ENCODE peak calls at places on chromosomes 16 and 17, in seven cellular contexts. One of them, this sample, is unnamed.

GRCh38 chr17:7477392-7478275 is 1.8 kb downstream of the ZBTB4 start:
- DNase-seq in SK-N-SH: peak
- DNase-seq in HCT116: no peak
- DNase-seq in GM12878: no peak
- DNase-seq in HepG2: peak
- DNase-seq in H1: no peak
- DNase-seq in K562: no peak
- DNase-seq in this sample: peak

GRCh38 chr16:89502319-89502843 is 5.8 kb upstream of the SPG7 start:
- DNase-seq in HCT116: peak
- DNase-seq in SK-N-SH: no peak
- DNase-seq in HepG2: peak
- DNase-seq in GM12878: no peak
- DNase-seq in H1: no peak
- DNase-seq in K562: no peak
- DNase-seq in this sample: peak

GRCh38 chr16:55435387-55435786 is 43.6 kb upstream of the MMP2 start:
- DNase-seq in H1: no peak
- DNase-seq in K562: peak
- DNase-seq in HepG2: no peak
- DNase-seq in HCT116: no peak
- DNase-seq in SK-N-SH: no peak
- DNase-seq in GM12878: no peak
- DNase-seq in this sample: no peak

GRCh38 chr17:46028374-46028773 is 29.3 kb downstream of the STH start:
- DNase-seq in SK-N-SH: no peak
- DNase-seq in HCT116: no peak
- DNase-seq in H1: no peak
- DNase-seq in GM12878: no peak
- DNase-seq in K562: no peak
- DNase-seq in HepG2: no peak
- DNase-seq in this sample: no peak

GRCh38 chr16:63787014-63787413 is 1334.8 kb downstream of the CDH11 start:
- DNase-seq in H1: no peak
- DNase-seq in HCT116: no peak
- DNase-seq in K562: no peak
- DNase-seq in SK-N-SH: no peak
- DNase-seq in GM12878: no peak
- DNase-seq in HepG2: no peak
- DNase-seq in this sample: peak

GRCh38 chr16:67378642-67379041 is 14.7 kb downstream of the TPPP3 start:
- DNase-seq in SK-N-SH: no peak
- DNase-seq in GM12878: no peak
- DNase-seq in K562: no peak
- DNase-seq in HepG2: no peak
- DNase-seq in HCT116: no peak
- DNase-seq in H1: no peak
- DNase-seq in this sample: no peak

GRCh38 chr17:42679001-42679491 is 2.3 kb upstream of the PLEKHH3 start:
- DNase-seq in H1: no peak
- DNase-seq in HCT116: no peak
- DNase-seq in SK-N-SH: no peak
- DNase-seq in K562: peak
- DNase-seq in HepG2: peak
- DNase-seq in GM12878: no peak
- DNase-seq in this sample: peak

GRCh38 chr16:11280616-11281522 is at the start of gene PRM1:
- DNase-seq in SK-N-SH: no peak
- DNase-seq in HCT116: no peak
- DNase-seq in HepG2: no peak
- DNase-seq in H1: no peak
- DNase-seq in K562: no peak
- DNase-seq in GM12878: no peak
- DNase-seq in this sample: no peak

GRCh38 chr17:42276609-42277341 is 584 bp upstream of the STAT5B start:
- DNase-seq in SK-N-SH: peak
- DNase-seq in H1: peak
- DNase-seq in HepG2: peak
- DNase-seq in HCT116: no peak
- DNase-seq in K562: peak
- DNase-seq in GM12878: no peak
- DNase-seq in this sample: no peak

GRCh38 chr17:71760062-71760720 is 360.6 kb upstream of the SOX9 start:
- DNase-seq in GM12878: no peak
- DNase-seq in H1: no peak
- DNase-seq in SK-N-SH: no peak
- DNase-seq in HCT116: no peak
- DNase-seq in HepG2: no peak
- DNase-seq in K562: no peak
- DNase-seq in this sample: no peak

GRCh38 chr16:12811441-12812198 is 7.9 kb upstream of the CPPED1 start:
- DNase-seq in HCT116: no peak
- DNase-seq in GM12878: no peak
- DNase-seq in H1: no peak
- DNase-seq in SK-N-SH: no peak
- DNase-seq in K562: no peak
- DNase-seq in HepG2: no peak
- DNase-seq in this sample: peak

GRCh38 chr16:2856061-2856670 is 1.8 kb downstream of the PRSS22 start:
- DNase-seq in HCT116: no peak
- DNase-seq in HepG2: no peak
- DNase-seq in SK-N-SH: peak
- DNase-seq in H1: peak
- DNase-seq in K562: peak
- DNase-seq in GM12878: no peak
- DNase-seq in this sample: peak

GRCh38 chr16:85908889-85909584 is 10.1 kb downstream of the IRF8 start:
- DNase-seq in GM12878: no peak
- DNase-seq in K562: no peak
- DNase-seq in HCT116: no peak
- DNase-seq in H1: no peak
- DNase-seq in SK-N-SH: no peak
- DNase-seq in HepG2: no peak
- DNase-seq in this sample: no peak

GRCh38 chr16:72604375-72604774 is 432.4 kb upstream of the PMFBP1 start:
- DNase-seq in SK-N-SH: no peak
- DNase-seq in K562: no peak
- DNase-seq in GM12878: no peak
- DNase-seq in H1: no peak
- DNase-seq in HepG2: no peak
- DNase-seq in HCT116: no peak
- DNase-seq in this sample: no peak

GRCh38 chr17:40980594-40980993 is 3.5 kb downstream of the KRT40 start:
- DNase-seq in HCT116: no peak
- DNase-seq in H1: no peak
- DNase-seq in GM12878: no peak
- DNase-seq in HepG2: no peak
- DNase-seq in SK-N-SH: no peak
- DNase-seq in K562: no peak
- DNase-seq in this sample: no peak

GRCh38 chr17:58811301-58811700 is 55.6 kb downstream of the PPM1E start:
- DNase-seq in HepG2: no peak
- DNase-seq in HCT116: no peak
- DNase-seq in H1: no peak
- DNase-seq in GM12878: no peak
- DNase-seq in SK-N-SH: no peak
- DNase-seq in K562: no peak
- DNase-seq in this sample: no peak

GRCh38 chr16:51113254-51114125 is 37.6 kb downstream of the SALL1 start:
- DNase-seq in SK-N-SH: no peak
- DNase-seq in HepG2: no peak
- DNase-seq in K562: no peak
- DNase-seq in GM12878: no peak
- DNase-seq in H1: no peak
- DNase-seq in HCT116: no peak
- DNase-seq in this sample: no peak

GRCh38 chr16:84650062-84650991 is 2.0 kb downstream of the KLHL36 start:
- DNase-seq in GM12878: no peak
- DNase-seq in SK-N-SH: no peak
- DNase-seq in HepG2: peak
- DNase-seq in H1: no peak
- DNase-seq in HCT116: no peak
- DNase-seq in K562: no peak
- DNase-seq in this sample: no peak

GRCh38 chr17:7623661-7624060 is 4.0 kb downstream of the SAT2 start:
- DNase-seq in SK-N-SH: no peak
- DNase-seq in GM12878: no peak
- DNase-seq in H1: no peak
- DNase-seq in HepG2: no peak
- DNase-seq in K562: no peak
- DNase-seq in HCT116: no peak
- DNase-seq in this sample: no peak

GRCh38 chr16:22023505-22023904 is 15.6 kb downstream of the MOSMO start:
- DNase-seq in HCT116: no peak
- DNase-seq in H1: no peak
- DNase-seq in GM12878: peak
- DNase-seq in K562: no peak
- DNase-seq in SK-N-SH: no peak
- DNase-seq in HepG2: no peak
- DNase-seq in this sample: no peak

GRCh38 chr17:63834431-63835166 is 7.1 kb upstream of the FTSJ3 start:
- DNase-seq in H1: peak
- DNase-seq in SK-N-SH: peak
- DNase-seq in GM12878: no peak
- DNase-seq in HepG2: peak
- DNase-seq in HCT116: peak
- DNase-seq in K562: peak
- DNase-seq in this sample: peak

GRCh38 chr16:65376601-65377000 is 254.7 kb upstream of the CDH11 start:
- DNase-seq in HepG2: no peak
- DNase-seq in H1: no peak
- DNase-seq in SK-N-SH: no peak
- DNase-seq in GM12878: no peak
- DNase-seq in HCT116: no peak
- DNase-seq in K562: no peak
- DNase-seq in this sample: no peak

GRCh38 chr16:65375651-65376050 is 253.8 kb upstream of the CDH11 start:
- DNase-seq in H1: no peak
- DNase-seq in SK-N-SH: no peak
- DNase-seq in HCT116: no peak
- DNase-seq in HepG2: no peak
- DNase-seq in GM12878: no peak
- DNase-seq in K562: no peak
- DNase-seq in this sample: no peak

GRCh38 chr16:65372171-65372570 is 250.3 kb upstream of the CDH11 start:
- DNase-seq in H1: no peak
- DNase-seq in GM12878: no peak
- DNase-seq in K562: no peak
- DNase-seq in SK-N-SH: no peak
- DNase-seq in HepG2: no peak
- DNase-seq in HCT116: no peak
- DNase-seq in this sample: no peak

GRCh38 chr16:65377131-65377649 is 255.3 kb upstream of the CDH11 start:
- DNase-seq in SK-N-SH: no peak
- DNase-seq in K562: no peak
- DNase-seq in H1: no peak
- DNase-seq in HepG2: no peak
- DNase-seq in HCT116: no peak
- DNase-seq in GM12878: no peak
- DNase-seq in this sample: no peak

GRCh38 chr16:65373095-65373494 is 251.2 kb upstream of the CDH11 start:
- DNase-seq in HepG2: no peak
- DNase-seq in H1: no peak
- DNase-seq in HCT116: no peak
- DNase-seq in K562: no peak
- DNase-seq in SK-N-SH: no peak
- DNase-seq in GM12878: no peak
- DNase-seq in this sample: no peak
- TF ChIP-seq JUND in HepG2: no peak
- TF ChIP-seq JUND in H1: no peak
- TF ChIP-seq JUND in HCT116: no peak
- TF ChIP-seq JUND in K562: no peak
- TF ChIP-seq JUND in SK-N-SH: no peak
- TF ChIP-seq JUND in GM12878: no peak
- TF ChIP-seq JUND in this sample: no peak

GRCh38 chr17:29156781-29157180 is 23.4 kb downstream of the MYO18A start:
- DNase-seq in H1: no peak
- DNase-seq in SK-N-SH: no peak
- DNase-seq in HCT116: no peak
- DNase-seq in HepG2: no peak
- DNase-seq in K562: no peak
- DNase-seq in GM12878: no peak
- DNase-seq in this sample: no peak

GRCh38 chr17:29155235-29155965 is 24.8 kb downstream of the MYO18A start:
- DNase-seq in GM12878: no peak
- DNase-seq in HCT116: peak
- DNase-seq in HepG2: peak
- DNase-seq in K562: peak
- DNase-seq in H1: no peak
- DNase-seq in SK-N-SH: peak
- DNase-seq in this sample: no peak

GRCh38 chr17:29157310-29157709 is 22.9 kb downstream of the MYO18A start:
- DNase-seq in H1: no peak
- DNase-seq in HepG2: no peak
- DNase-seq in SK-N-SH: no peak
- DNase-seq in GM12878: no peak
- DNase-seq in HCT116: no peak
- DNase-seq in K562: peak
- DNase-seq in this sample: no peak

GRCh38 chr17:29155966-29156338 is 24.2 kb downstream of the MYO18A start:
- DNase-seq in K562: no peak
- DNase-seq in HepG2: no peak
- DNase-seq in GM12878: no peak
- DNase-seq in SK-N-SH: no peak
- DNase-seq in H1: no peak
- DNase-seq in HCT116: no peak
- DNase-seq in this sample: no peak

GRCh38 chr17:29154516-29155234 is 25.5 kb downstream of the MYO18A start:
- DNase-seq in K562: peak
- DNase-seq in H1: no peak
- DNase-seq in SK-N-SH: no peak
- DNase-seq in HCT116: no peak
- DNase-seq in HepG2: no peak
- DNase-seq in GM12878: no peak
- DNase-seq in this sample: no peak
- TF ChIP-seq JUND in K562: no peak
- TF ChIP-seq JUND in H1: no peak
- TF ChIP-seq JUND in SK-N-SH: no peak
- TF ChIP-seq JUND in HCT116: no peak
- TF ChIP-seq JUND in HepG2: no peak
- TF ChIP-seq JUND in GM12878: no peak
- TF ChIP-seq JUND in this sample: no peak

DNA sequence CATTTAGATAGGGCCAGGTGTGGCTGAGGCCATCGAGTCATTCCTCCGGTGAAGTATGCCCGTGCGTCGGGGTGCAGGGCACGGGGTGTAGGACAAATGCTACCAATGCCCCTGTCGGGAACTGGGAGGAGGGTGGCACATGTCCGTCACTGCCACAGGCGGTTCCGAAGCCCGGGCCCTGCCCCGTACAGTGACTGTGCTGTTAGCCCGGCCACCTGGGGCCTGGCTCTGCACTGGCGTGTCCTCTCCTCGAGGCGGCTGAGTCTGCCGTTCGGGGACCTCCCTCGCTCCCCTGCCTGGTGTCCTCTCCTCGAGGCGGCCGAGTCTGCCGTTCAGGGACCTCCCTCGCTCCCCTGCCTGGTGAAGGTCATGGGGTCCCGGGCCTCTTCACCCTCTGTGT is 7.0 kb upstream of the ZFPM1 start:
- DNase-seq in HCT116: no peak
- DNase-seq in K562: no peak
- DNase-seq in SK-N-SH: no peak
- DNase-seq in HepG2: no peak
- DNase-seq in GM12878: no peak
- DNase-seq in H1: no peak
- DNase-seq in this sample: no peak
- TF ChIP-seq JUND in HCT116: no peak
- TF ChIP-seq JUND in K562: no peak
- TF ChIP-seq JUND in SK-N-SH: no peak
- TF ChIP-seq JUND in HepG2: no peak
- TF ChIP-seq JUND in GM12878: no peak
- TF ChIP-seq JUND in H1: no peak
- TF ChIP-seq JUND in this sample: no peak

GRCh38 chr17:1091885-1092284 is 87.9 kb downstream of the ABR start:
- DNase-seq in K562: no peak
- DNase-seq in HepG2: no peak
- DNase-seq in GM12878: no peak
- DNase-seq in SK-N-SH: no peak
- DNase-seq in HCT116: no peak
- DNase-seq in H1: no peak
- DNase-seq in this sample: no peak
- TF ChIP-seq JUND in K562: no peak
- TF ChIP-seq JUND in HepG2: no peak
- TF ChIP-seq JUND in GM12878: no peak
- TF ChIP-seq JUND in SK-N-SH: no peak
- TF ChIP-seq JUND in HCT116: no peak
- TF ChIP-seq JUND in H1: no peak
- TF ChIP-seq JUND in this sample: no peak